ENCODE peak calls at places on chromosome 5, in five cellular contexts. B is CD8-positive, alpha-beta T cell; V is hepatocyte; H is effector memory CD4-positive, alpha-beta T cell; J is kidney. O is an unnamed sample. For H3K9me3 and H3K4me1, the result is how much of the 10 kb centered on the place peaks cover.

GRCh38 chr5:103569313-103570060 is 6.9 kb upstream of the NUDT12 start:
- DNase-seq in B (no peak), V (peak), J (no peak), H (no peak), O (no peak)

GRCh38 chr5:1997640-1998347 is 115.1 kb upstream of the IRX4 start:
- DNase-seq in J (no peak), B (no peak), V (no peak), H (no peak), O (no peak)

GRCh38 chr5:22560115-22560514 is 293.0 kb downstream of the CDH12 start:
- DNase-seq in H (no peak), V (peak), B (no peak), J (no peak), O (no peak)

GRCh38 chr5:57825026-57825683 is 342.5 kb upstream of the ACTBL2 start:
- DNase-seq in J (no peak), H (no peak), B (no peak), V (no peak), O (no peak)

GRCh38 chr5:106167766-106168165 is 1503.0 kb downstream of the EFNA5 start:
- DNase-seq in J (no peak), B (no peak), V (no peak), H (no peak), O (no peak)

GRCh38 chr5:3605298-3606010 is 9.8 kb downstream of the IRX1 start:
- DNase-seq in J (no peak), V (no peak), B (no peak), H (no peak), O (no peak)

GRCh38 chr5:38598994-38599611 is 42.7 kb upstream of the LIFR start:
- DNase-seq in J (no peak), B (no peak), H (no peak), V (peak), O (no peak)

GRCh38 chr5:17148481-17148880 is 69.0 kb upstream of the BASP1 start:
- DNase-seq in B (no peak), J (no peak), V (no peak), H (no peak), O (no peak)

GRCh38 chr5:23389543-23390215 is 117.7 kb upstream of the PRDM9 start:
- DNase-seq in J (no peak), V (no peak), B (no peak), H (no peak), O (no peak)

GRCh38 chr5:145479271-145479670 is 355.9 kb downstream of the PRELID2 start:
- DNase-seq in H (no peak), J (no peak), B (no peak), V (no peak), O (no peak)

GRCh38 chr5:378976-379742 is 57.6 kb downstream of the AHRR start:
- DNase-seq in V (no peak), B (no peak), H (no peak), J (peak), O (no peak)

GRCh38 chr5:138460032-138460693 is 5.1 kb upstream of the EGR1 start:
- DNase-seq in B (no peak), J (no peak), H (no peak), V (peak), O (peak)

DNA sequence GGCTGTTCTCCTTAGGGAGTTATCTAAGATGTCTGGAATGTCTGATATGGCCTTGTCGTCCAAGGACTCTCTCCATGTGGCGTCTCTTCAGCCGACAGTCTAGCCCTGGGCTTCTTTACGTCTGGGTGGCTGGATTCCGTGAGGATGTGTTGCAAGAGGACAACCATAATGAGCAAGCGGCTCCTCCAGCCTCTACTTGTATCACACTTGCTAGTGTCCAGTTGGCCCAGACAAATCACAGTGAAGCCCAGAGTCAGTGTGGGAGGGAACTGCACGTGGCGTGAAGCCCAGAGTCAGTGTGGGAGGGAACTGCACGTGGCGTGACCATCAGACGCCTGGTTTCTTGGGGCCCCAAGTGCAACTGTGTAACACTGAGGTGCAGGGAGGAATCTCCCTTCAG is 61.1 kb downstream of the COL23A1 start:
- DNase-seq in H (no peak), V (no peak), J (no peak), B (no peak), O (no peak)
- H3K9me3 ChIP-seq in H (under half), V (under half), J (under half), B (under half), O (under half)

GRCh38 chr5:55231476-55232193 is 1.8 kb downstream of the CCNO start:
- DNase-seq in B (no peak), V (peak), H (no peak), J (peak), O (peak)

GRCh38 chr5:55232194-55232984 is 1.0 kb downstream of the CCNO start:
- DNase-seq in J (peak), B (no peak), H (no peak), V (peak), O (peak)

GRCh38 chr5:55231029-55231475 is 2.4 kb downstream of the CCNO start:
- DNase-seq in V (no peak), J (no peak), H (no peak), B (no peak), O (peak)

GRCh38 chr5:55234171-55234700 is 828 bp upstream of the CCNO start:
- DNase-seq in B (no peak), H (no peak), V (peak), J (peak), O (no peak)

DNA sequence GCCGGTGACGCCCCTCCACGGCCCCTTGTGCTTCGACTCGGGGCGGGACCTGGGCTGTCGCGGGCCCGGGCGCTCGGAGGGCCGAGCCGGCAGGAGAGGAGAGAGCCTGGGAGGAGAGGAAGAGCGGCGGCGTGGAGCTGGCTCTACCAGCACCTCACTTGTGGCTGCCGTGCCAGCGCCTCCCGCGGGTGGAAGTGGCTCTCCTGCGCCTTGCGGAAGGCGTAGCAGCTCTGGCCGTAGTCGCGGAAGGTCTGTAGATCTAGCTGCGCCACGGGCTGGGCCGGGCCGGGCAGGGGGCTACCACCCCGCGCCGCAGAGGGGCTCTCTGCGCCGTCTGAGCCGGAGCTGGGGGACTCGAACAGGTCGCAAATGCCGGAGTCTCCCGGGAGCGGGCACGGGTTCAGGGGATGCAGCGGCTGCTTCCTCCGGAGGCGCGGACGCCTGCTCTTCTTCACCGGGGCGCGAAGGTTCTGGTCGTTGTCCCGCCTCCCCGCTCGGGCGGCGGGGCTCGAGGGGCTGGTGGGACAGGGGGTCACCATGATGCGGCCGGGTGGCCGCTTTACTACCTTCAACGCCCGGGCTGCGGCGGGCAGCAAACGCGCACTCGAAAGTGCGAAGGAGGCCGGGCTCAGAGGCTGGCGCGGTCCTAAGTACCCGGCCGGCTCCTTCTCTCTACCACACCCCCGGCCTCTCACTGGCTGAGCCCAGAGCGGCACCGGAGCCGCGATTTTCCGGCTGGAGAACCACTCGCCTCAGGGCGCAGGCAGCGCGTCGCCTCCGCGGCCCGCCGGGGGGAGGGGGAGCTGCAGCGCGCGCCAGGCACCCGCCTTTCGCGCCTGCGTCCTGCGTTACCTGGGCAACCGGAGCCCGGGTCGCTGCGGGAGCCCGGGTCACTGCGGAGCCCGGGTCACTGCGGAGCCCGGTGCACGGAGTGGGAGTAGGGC is at the start of gene CCNO:
- DNase-seq in V (peak), J (peak), B (no peak), H (peak), O (peak)
- H3K27ac ChIP-seq in V (no peak), J (no peak), B (no peak), H (no peak), O (no peak)

GRCh38 chr5:176537608-176538504 is 654 bp upstream of the RNF44 start:
- DNase-seq in J (peak), B (peak), V (peak), H (peak), O (peak)
- H3K4me1 ChIP-seq in J (under half), B (half or more), V (under half), H (half or more), O (half or more)

GRCh38 chr5:118875131-118875530 is 113.2 kb downstream of the DTWD2 start:
- DNase-seq in H (no peak), B (no peak), V (no peak), J (no peak), O (no peak)
- H3K9me3 ChIP-seq in H (under half), B (under half), V (under half), J (under half), O (under half)

GRCh38 chr5:75214409-75214808 is 22.3 kb downstream of the ANKRD31 start:
- DNase-seq in H (no peak), V (no peak), J (no peak), B (no peak), O (no peak)
- H3K27ac ChIP-seq in H (no peak), V (no peak), J (no peak), B (no peak), O (no peak)

GRCh38 chr5:179273441-179274145 is 71.7 kb downstream of the ADAMTS2 start:
- DNase-seq in V (no peak), J (peak), B (no peak), H (no peak), O (peak)
- H3K4me1 ChIP-seq in V (under half), J (under half), B (under half), H (under half), O (half or more)

GRCh38 chr5:7908317-7908716 is 39.4 kb downstream of the MTRR start:
- DNase-seq in H (no peak), J (no peak), V (no peak), B (no peak), O (no peak)
- H3K9me3 ChIP-seq in H (under half), J (under half), V (under half), B (under half), O (under half)

DNA sequence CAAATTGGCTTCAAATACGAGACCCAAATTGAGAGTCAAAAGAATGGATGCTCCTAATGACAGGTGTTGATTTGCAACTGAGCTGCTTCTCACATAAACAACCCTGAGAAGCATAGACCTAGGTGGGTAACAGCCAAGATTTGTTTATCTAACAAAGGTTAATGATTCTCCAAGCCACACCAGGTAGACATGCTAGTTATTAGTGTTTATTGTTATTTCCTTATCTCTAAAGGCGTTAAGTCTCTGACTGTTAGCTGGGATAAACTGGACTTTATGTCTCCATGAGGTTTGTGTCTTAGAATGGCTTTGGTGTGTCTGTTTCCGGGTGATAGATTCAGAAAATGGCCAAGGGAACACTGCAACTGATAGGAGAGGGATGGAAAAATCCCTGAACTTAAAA is 55.4 kb upstream of the CLINT1 start:
- DNase-seq in J (no peak), V (peak), H (no peak), B (no peak), O (no peak)
- H3K27ac ChIP-seq in J (peak), V (peak), H (no peak), B (no peak), O (peak)